ENCODE peak calls at places on chromosomes 11 and 22, in eight cellular contexts. One of them, this sample, is unnamed.

GRCh38 chr22:42662114-42663021 is 13.2 kb upstream of the CYB5R3 start:
- DNase-seq in body of pancreas: peak; percentile 86
- DNase-seq in A549: peak; percentile 78
- DNase-seq in upper lobe of left lung: peak; percentile 77
- DNase-seq in heart left ventricle: peak; percentile 92
- DNase-seq in spleen: peak; percentile 95
- DNase-seq in IMR-90: peak; percentile 53
- DNase-seq in right lobe of liver: peak; percentile 85
- DNase-seq in this sample: no peak

GRCh38 chr11:133945087-133945974 is 11.4 kb downstream of the IGSF9B start:
- DNase-seq in IMR-90: peak; percentile 14
- DNase-seq in heart left ventricle: peak; percentile 78
- DNase-seq in A549: no peak
- DNase-seq in right lobe of liver: no peak
- DNase-seq in upper lobe of left lung: no peak
- DNase-seq in body of pancreas: no peak
- DNase-seq in spleen: peak; percentile 86
- DNase-seq in this sample: no peak

GRCh38 chr22:46521994-46522393 is 15.4 kb downstream of the CELSR1 start:
- DNase-seq in spleen: no peak
- DNase-seq in IMR-90: no peak
- DNase-seq in A549: no peak
- DNase-seq in right lobe of liver: no peak
- DNase-seq in upper lobe of left lung: no peak
- DNase-seq in heart left ventricle: no peak
- DNase-seq in body of pancreas: no peak
- DNase-seq in this sample: no peak

GRCh38 chr22:45538284-45538683 is 35.6 kb downstream of the FBLN1 start:
- DNase-seq in spleen: no peak
- DNase-seq in heart left ventricle: no peak
- DNase-seq in A549: no peak
- DNase-seq in body of pancreas: no peak
- DNase-seq in right lobe of liver: no peak
- DNase-seq in upper lobe of left lung: no peak
- DNase-seq in IMR-90: no peak
- DNase-seq in this sample: no peak

GRCh38 chr22:26489447-26490036 is 5.9 kb downstream of the SRRD start:
- DNase-seq in right lobe of liver: no peak
- DNase-seq in heart left ventricle: no peak
- DNase-seq in spleen: no peak
- DNase-seq in upper lobe of left lung: no peak
- DNase-seq in IMR-90: no peak
- DNase-seq in body of pancreas: no peak
- DNase-seq in A549: no peak
- DNase-seq in this sample: no peak

GRCh38 chr11:44618561-44619425 is 53.3 kb downstream of the CD82 start:
- DNase-seq in right lobe of liver: peak; percentile 14
- DNase-seq in IMR-90: no peak
- DNase-seq in heart left ventricle: no peak
- DNase-seq in body of pancreas: no peak
- DNase-seq in spleen: peak; percentile 68
- DNase-seq in A549: no peak
- DNase-seq in upper lobe of left lung: peak; percentile 18
- DNase-seq in this sample: no peak

GRCh38 chr22:43106302-43106701 is 4.2 kb upstream of the BIK start:
- DNase-seq in upper lobe of left lung: no peak
- DNase-seq in body of pancreas: no peak
- DNase-seq in spleen: no peak
- DNase-seq in IMR-90: no peak
- DNase-seq in heart left ventricle: no peak
- DNase-seq in A549: no peak
- DNase-seq in right lobe of liver: no peak
- DNase-seq in this sample: no peak

GRCh38 chr11:122229611-122230386 is 113.8 kb upstream of the BLID start:
- DNase-seq in IMR-90: no peak
- DNase-seq in body of pancreas: peak; percentile 15
- DNase-seq in right lobe of liver: no peak
- DNase-seq in spleen: no peak
- DNase-seq in heart left ventricle: no peak
- DNase-seq in upper lobe of left lung: no peak
- DNase-seq in A549: no peak
- DNase-seq in this sample: no peak

GRCh38 chr22:28547132-28547842 is 132.4 kb downstream of the TTC28 start:
- DNase-seq in body of pancreas: no peak
- DNase-seq in IMR-90: peak; percentile 81
- DNase-seq in heart left ventricle: no peak
- DNase-seq in spleen: no peak
- DNase-seq in right lobe of liver: no peak
- DNase-seq in A549: peak; percentile 5
- DNase-seq in upper lobe of left lung: no peak
- DNase-seq in this sample: no peak

GRCh38 chr11:74033046-74033445 is 24.2 kb upstream of the UCP3 start:
- DNase-seq in upper lobe of left lung: no peak
- DNase-seq in heart left ventricle: no peak
- DNase-seq in A549: no peak
- DNase-seq in spleen: no peak
- DNase-seq in body of pancreas: no peak
- DNase-seq in IMR-90: no peak
- DNase-seq in right lobe of liver: no peak
- DNase-seq in this sample: no peak

GRCh38 chr22:30968015-30968923 is at the start of gene MORC2:
- DNase-seq in A549: peak; percentile 27
- DNase-seq in upper lobe of left lung: peak; percentile 70
- DNase-seq in IMR-90: peak; percentile 15
- DNase-seq in right lobe of liver: peak; percentile 76
- DNase-seq in heart left ventricle: peak; percentile 78
- DNase-seq in body of pancreas: peak; percentile 79
- DNase-seq in spleen: no peak
- DNase-seq in this sample: no peak

GRCh38 chr11:130631119-130631518 is 182.7 kb downstream of the ADAMTS15 start:
- DNase-seq in right lobe of liver: no peak
- DNase-seq in spleen: no peak
- DNase-seq in IMR-90: peak; percentile 95
- DNase-seq in A549: peak; percentile 31
- DNase-seq in upper lobe of left lung: no peak
- DNase-seq in body of pancreas: no peak
- DNase-seq in heart left ventricle: no peak
- DNase-seq in this sample: no peak

GRCh38 chr11:69453151-69453550 is 28.3 kb upstream of the LINC01488 start:
- DNase-seq in body of pancreas: no peak
- DNase-seq in heart left ventricle: peak; percentile 38
- DNase-seq in IMR-90: no peak
- DNase-seq in spleen: no peak
- DNase-seq in upper lobe of left lung: no peak
- DNase-seq in A549: no peak
- DNase-seq in right lobe of liver: peak; percentile 12
- DNase-seq in this sample: no peak

GRCh38 chr11:47078751-47079524 is 97.7 kb downstream of the ARFGAP2 start:
- DNase-seq in right lobe of liver: no peak
- DNase-seq in heart left ventricle: no peak
- DNase-seq in upper lobe of left lung: no peak
- DNase-seq in spleen: no peak
- DNase-seq in body of pancreas: no peak
- DNase-seq in IMR-90: peak; percentile 8
- DNase-seq in A549: no peak
- DNase-seq in this sample: no peak

GRCh38 chr11:95398437-95399112 is 167.6 kb upstream of the SESN3 start:
- DNase-seq in right lobe of liver: no peak
- DNase-seq in body of pancreas: no peak
- DNase-seq in upper lobe of left lung: no peak
- DNase-seq in IMR-90: no peak
- DNase-seq in spleen: no peak
- DNase-seq in heart left ventricle: no peak
- DNase-seq in A549: no peak
- DNase-seq in this sample: no peak

GRCh38 chr22:29766632-29767288 is at the start of gene ZMAT5:
- DNase-seq in upper lobe of left lung: peak; percentile 99
- DNase-seq in heart left ventricle: peak; percentile 94
- DNase-seq in right lobe of liver: peak; percentile 94
- DNase-seq in A549: peak; percentile 97
- DNase-seq in spleen: peak; percentile 98
- DNase-seq in body of pancreas: peak; percentile 97
- DNase-seq in IMR-90: peak; percentile 95
- DNase-seq in this sample: peak; percentile 80
- TF ChIP-seq POLR2A in upper lobe of left lung: peak; percentile 71
- TF ChIP-seq POLR2A in heart left ventricle: no peak
- TF ChIP-seq POLR2A in right lobe of liver: peak; percentile 64
- TF ChIP-seq POLR2A in A549: peak; percentile 79
- TF ChIP-seq POLR2A in spleen: peak; percentile 39
- TF ChIP-seq POLR2A in body of pancreas: peak; percentile 93
- TF ChIP-seq POLR2A in IMR-90: peak; percentile 37
- TF ChIP-seq POLR2A in this sample: no peak

GRCh38 chr11:72812968-72813739 is 1.1 kb upstream of the ATG16L2 start:
- DNase-seq in spleen: peak; percentile 85
- DNase-seq in right lobe of liver: peak; percentile 65
- DNase-seq in IMR-90: peak; percentile 60
- DNase-seq in upper lobe of left lung: peak; percentile 75
- DNase-seq in A549: peak; percentile 91
- DNase-seq in heart left ventricle: peak; percentile 70
- DNase-seq in body of pancreas: peak; percentile 57
- DNase-seq in this sample: no peak

GRCh38 chr11:72813740-72814138 is 472 bp upstream of the ATG16L2 start:
- DNase-seq in A549: peak; percentile 61
- DNase-seq in spleen: peak; percentile 97
- DNase-seq in upper lobe of left lung: peak; percentile 88
- DNase-seq in heart left ventricle: peak; percentile 92
- DNase-seq in body of pancreas: peak; percentile 87
- DNase-seq in IMR-90: peak; percentile 66
- DNase-seq in right lobe of liver: peak; percentile 88
- DNase-seq in this sample: no peak

GRCh38 chr11:72812604-72812967 is 1.6 kb upstream of the ATG16L2 start:
- DNase-seq in spleen: peak; percentile 56
- DNase-seq in upper lobe of left lung: no peak
- DNase-seq in body of pancreas: no peak
- DNase-seq in A549: no peak
- DNase-seq in IMR-90: no peak
- DNase-seq in right lobe of liver: no peak
- DNase-seq in heart left ventricle: no peak
- DNase-seq in this sample: no peak

GRCh38 chr11:72814831-72815618 is 814 bp downstream of the ATG16L2 start:
- DNase-seq in heart left ventricle: no peak
- DNase-seq in upper lobe of left lung: peak; percentile 61
- DNase-seq in IMR-90: peak; percentile 54
- DNase-seq in spleen: peak; percentile 92
- DNase-seq in A549: peak; percentile 93
- DNase-seq in body of pancreas: peak; percentile 51
- DNase-seq in right lobe of liver: no peak
- DNase-seq in this sample: no peak

GRCh38 chr11:72814139-72814830 is at the start of gene ATG16L2:
- DNase-seq in body of pancreas: peak; percentile 89
- DNase-seq in heart left ventricle: peak; percentile 93
- DNase-seq in right lobe of liver: peak; percentile 92
- DNase-seq in upper lobe of left lung: peak; percentile 87
- DNase-seq in A549: peak; percentile 93
- DNase-seq in spleen: peak; percentile 98
- DNase-seq in IMR-90: peak; percentile 76
- DNase-seq in this sample: peak; percentile 35
- H3K4me3 ChIP-seq in body of pancreas: peak within 1 kb of the TSS; percentile 69
- H3K4me3 ChIP-seq in heart left ventricle: peak within 1 kb of the TSS; percentile 91
- H3K4me3 ChIP-seq in right lobe of liver: peak within 1 kb of the TSS; percentile 88
- H3K4me3 ChIP-seq in upper lobe of left lung: peak within 1 kb of the TSS; percentile 79
- H3K4me3 ChIP-seq in A549: peak within 1 kb of the TSS; percentile 58
- H3K4me3 ChIP-seq in spleen: peak within 1 kb of the TSS; percentile 87
- H3K4me3 ChIP-seq in IMR-90: peak within 1 kb of the TSS; percentile 89
- H3K4me3 ChIP-seq in this sample: peak within 1 kb of the TSS; percentile 91

GRCh38 chr11:65920035-65920802 is 993 bp downstream of the DRAP1 start:
- DNase-seq in A549: no peak
- DNase-seq in body of pancreas: no peak
- DNase-seq in IMR-90: no peak
- DNase-seq in upper lobe of left lung: no peak
- DNase-seq in spleen: peak; percentile 87
- DNase-seq in right lobe of liver: peak; percentile 56
- DNase-seq in heart left ventricle: no peak
- DNase-seq in this sample: no peak

GRCh38 chr11:65922565-65922964 is 3.3 kb downstream of the DRAP1 start:
- DNase-seq in IMR-90: no peak
- DNase-seq in spleen: no peak
- DNase-seq in right lobe of liver: no peak
- DNase-seq in upper lobe of left lung: no peak
- DNase-seq in A549: no peak
- DNase-seq in body of pancreas: no peak
- DNase-seq in heart left ventricle: no peak
- DNase-seq in this sample: no peak

GRCh38 chr11:65921033-65921555 is 1.9 kb downstream of the DRAP1 start:
- DNase-seq in right lobe of liver: no peak
- DNase-seq in IMR-90: no peak
- DNase-seq in A549: no peak
- DNase-seq in heart left ventricle: no peak
- DNase-seq in body of pancreas: no peak
- DNase-seq in upper lobe of left lung: no peak
- DNase-seq in spleen: no peak
- DNase-seq in this sample: no peak

GRCh38 chr11:65919151-65920034 is at the start of gene DRAP1:
- DNase-seq in IMR-90: peak; percentile 97
- DNase-seq in spleen: peak; percentile 100
- DNase-seq in upper lobe of left lung: peak; percentile 100
- DNase-seq in A549: peak; percentile 86
- DNase-seq in heart left ventricle: peak; percentile 100
- DNase-seq in body of pancreas: peak; percentile 99
- DNase-seq in right lobe of liver: peak; percentile 100
- DNase-seq in this sample: peak; percentile 93

GRCh38 chr11:65921876-65922275 is 2.6 kb downstream of the DRAP1 start:
- DNase-seq in heart left ventricle: no peak
- DNase-seq in IMR-90: no peak
- DNase-seq in body of pancreas: no peak
- DNase-seq in A549: no peak
- DNase-seq in spleen: no peak
- DNase-seq in right lobe of liver: no peak
- DNase-seq in upper lobe of left lung: no peak
- DNase-seq in this sample: no peak
- H3K27ac ChIP-seq in heart left ventricle: no peak overlapping the region
- H3K27ac ChIP-seq in IMR-90: no peak overlapping the region
- H3K27ac ChIP-seq in body of pancreas: no peak overlapping the region
- H3K27ac ChIP-seq in A549: no peak overlapping the region
- H3K27ac ChIP-seq in spleen: no peak overlapping the region
- H3K27ac ChIP-seq in right lobe of liver: no peak overlapping the region
- H3K27ac ChIP-seq in upper lobe of left lung: no peak overlapping the region
- H3K27ac ChIP-seq in this sample: no peak overlapping the region

DNA sequence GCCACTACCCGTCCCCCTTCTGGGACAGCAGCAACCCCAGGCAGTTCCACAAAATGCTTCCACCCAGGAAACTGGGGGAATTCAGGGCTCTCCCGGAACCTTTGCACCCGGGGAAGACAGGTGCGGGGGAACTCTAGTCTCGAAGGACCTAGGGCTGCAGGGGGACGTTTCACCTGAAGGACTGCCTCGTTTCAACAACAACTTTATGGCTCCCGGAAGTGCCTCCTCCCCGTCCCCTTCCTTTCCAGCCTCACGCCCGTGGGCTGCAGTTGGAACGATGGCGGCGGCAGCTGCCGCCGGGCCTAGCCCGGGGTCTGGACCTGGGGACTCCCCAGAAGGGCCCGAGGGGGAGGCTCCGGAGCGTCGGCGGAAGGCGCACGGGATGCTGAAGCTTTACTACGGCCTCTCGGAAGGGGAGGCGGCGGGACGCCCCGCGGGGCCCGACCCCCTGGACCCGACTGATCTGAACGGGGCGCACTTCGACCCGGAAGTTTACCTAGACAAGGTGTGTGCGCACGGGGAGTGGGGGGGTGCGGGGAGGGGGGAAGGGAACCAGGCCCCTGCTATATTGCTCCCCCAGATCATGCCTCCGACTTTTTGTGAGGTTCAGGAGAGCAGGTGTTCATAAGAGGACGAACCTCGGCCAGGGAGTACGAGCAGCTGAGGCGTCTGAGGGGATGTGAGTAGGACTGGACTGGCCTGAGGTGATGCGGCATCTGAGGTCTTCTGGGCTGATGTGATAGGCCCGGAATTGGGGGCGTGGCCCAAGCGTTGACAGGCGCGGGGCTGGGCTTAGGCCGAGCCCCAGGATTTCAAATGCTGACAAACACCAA is at the start of gene VPS51:
- DNase-seq in body of pancreas: peak; percentile 93
- DNase-seq in heart left ventricle: peak; percentile 88
- DNase-seq in right lobe of liver: peak; percentile 89
- DNase-seq in upper lobe of left lung: peak; percentile 95
- DNase-seq in A549: peak; percentile 95
- DNase-seq in IMR-90: peak; percentile 90
- DNase-seq in spleen: peak; percentile 95
- DNase-seq in this sample: peak; percentile 54
- TF ChIP-seq POLR2A in body of pancreas: peak; percentile 86
- TF ChIP-seq POLR2A in heart left ventricle: no peak
- TF ChIP-seq POLR2A in right lobe of liver: peak; percentile 87
- TF ChIP-seq POLR2A in upper lobe of left lung: peak; percentile 80
- TF ChIP-seq POLR2A in A549: peak; percentile 67
- TF ChIP-seq POLR2A in IMR-90: peak; percentile 97
- TF ChIP-seq POLR2A in spleen: peak; percentile 88
- TF ChIP-seq POLR2A in this sample: no peak